ENCODE peak calls at places on chromosome 18, in four cellular contexts. V, N, O and S are unnamed samples.

GRCh38 chr18:24514439-24514838 is 54.0 kb downstream of the HRH4 start:
- DNase-seq in V (peak), N (no peak), O (peak), S (peak)

GRCh38 chr18:11849845-11850747 is 1.1 kb upstream of the CHMP1B start:
- DNase-seq in V (peak), N (no peak), O (peak), S (peak)

GRCh38 chr18:24941164-24941951 is 410.6 kb downstream of the ZNF521 start:
- DNase-seq in V (no peak), N (no peak), O (no peak), S (no peak)

GRCh38 chr18:29912351-29912750 is 1130.2 kb downstream of the DSC3 start:
- DNase-seq in V (no peak), N (no peak), O (no peak), S (no peak)

GRCh38 chr18:8498905-8499304 is 110.3 kb upstream of the RAB12 start:
- DNase-seq in V (no peak), N (no peak), O (no peak), S (no peak)

GRCh38 chr18:45050712-45051639 is 370.3 kb downstream of the SETBP1 start:
- DNase-seq in V (no peak), N (no peak), O (no peak), S (no peak)

GRCh38 chr18:75208055-75208835 is 694 bp downstream of the PTGR3 start:
- DNase-seq in V (peak), N (peak), O (peak), S (no peak)

GRCh38 chr18:42730272-42730671 is 385.2 kb downstream of the RIT2 start:
- DNase-seq in V (no peak), N (no peak), O (no peak), S (no peak)

GRCh38 chr18:36262971-36263370 is 34.5 kb upstream of the FHOD3 start:
- DNase-seq in V (no peak), N (no peak), O (no peak), S (no peak)

GRCh38 chr18:31566576-31567306 is 24.9 kb upstream of the TTR start:
- DNase-seq in V (no peak), N (no peak), O (peak), S (no peak)

GRCh38 chr18:36187138-36187825 is at the start of gene MOCOS:
- DNase-seq in V (peak), N (peak), O (peak), S (peak)

GRCh38 chr18:12252061-12252460 is 2.1 kb upstream of the CIDEA start:
- DNase-seq in V (no peak), N (no peak), O (no peak), S (no peak)

GRCh38 chr18:36828157-36828629 is 609 bp downstream of the TPGS2 start:
- DNase-seq in V (peak), N (peak), O (peak), S (peak)

GRCh38 chr18:34991561-34991960 is 49.7 kb upstream of the MAPRE2 start:
- DNase-seq in V (no peak), N (no peak), O (no peak), S (no peak)

DNA sequence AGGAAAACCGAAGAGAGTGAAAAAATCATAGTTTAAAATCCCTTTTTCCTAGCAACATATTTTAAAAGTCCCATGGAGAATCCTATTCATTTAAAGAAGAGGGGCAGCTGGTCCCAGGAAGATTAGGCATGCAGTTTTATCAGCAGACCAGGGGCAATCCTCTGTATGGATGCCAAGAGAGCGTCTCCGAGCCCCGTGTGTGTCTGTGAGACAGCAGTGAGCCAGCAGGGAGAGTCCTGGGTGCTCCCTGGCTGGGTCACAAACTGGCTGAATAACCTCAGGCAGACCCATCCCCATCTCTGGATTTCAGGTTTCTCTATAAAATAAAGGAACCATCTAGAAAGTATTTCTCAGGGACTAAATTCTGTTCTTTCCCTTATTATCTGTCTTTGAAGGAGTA is 128.2 kb upstream of the RIOK3 start:
- DNase-seq in V (no peak), N (no peak), O (no peak), S (no peak)
- TF ChIP-seq ELF4 in V (no peak), N (no peak), O (no peak), S (no peak)

GRCh38 chr18:69894467-69894866 is 53.2 kb downstream of the CD226 start:
- DNase-seq in V (no peak), N (no peak), O (no peak), S (no peak)

GRCh38 chr18:69895081-69896047 is 52.3 kb downstream of the CD226 start:
- DNase-seq in V (no peak), N (no peak), O (no peak), S (no peak)

GRCh38 chr18:69900941-69901340 is 46.7 kb downstream of the CD226 start:
- DNase-seq in V (no peak), N (no peak), O (no peak), S (no peak)

GRCh38 chr18:69897397-69898108 is 50.1 kb downstream of the CD226 start:
- DNase-seq in V (no peak), N (no peak), O (no peak), S (no peak)

DNA sequence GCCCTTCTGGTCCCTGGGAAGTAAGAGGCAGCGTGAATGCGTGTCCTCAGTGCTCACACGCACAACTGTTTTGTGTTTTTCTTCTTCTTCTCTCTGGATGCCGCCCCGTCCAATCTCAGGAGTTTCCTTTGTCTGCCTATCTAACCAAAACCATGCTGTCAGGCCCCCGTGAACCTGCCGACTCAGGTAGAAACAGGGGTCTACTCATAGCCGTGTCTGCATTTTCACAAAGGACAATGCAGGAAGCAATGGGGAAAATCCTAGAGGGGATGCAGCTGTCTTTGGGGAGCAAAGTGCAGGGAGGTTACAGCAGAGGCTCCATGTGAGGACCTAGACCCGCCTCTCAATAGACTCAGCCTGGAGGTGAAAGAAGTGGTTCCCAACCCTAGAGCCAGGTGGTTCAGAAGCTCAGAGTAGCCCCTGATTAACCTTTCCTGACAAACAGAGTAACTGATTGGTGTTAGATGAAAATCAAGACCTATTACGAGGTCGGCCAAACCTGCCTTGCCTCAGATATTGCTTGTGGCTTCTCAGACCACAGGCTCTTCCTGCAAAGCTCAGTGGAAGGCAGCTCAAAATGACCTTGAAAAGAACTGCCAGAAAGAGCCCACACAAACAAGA is 49.3 kb downstream of the CD226 start:
- DNase-seq in V (no peak), N (no peak), O (peak), S (no peak)
- TF ChIP-seq SP1 in V (no peak), N (no peak), O (no peak), S (no peak)

DNA sequence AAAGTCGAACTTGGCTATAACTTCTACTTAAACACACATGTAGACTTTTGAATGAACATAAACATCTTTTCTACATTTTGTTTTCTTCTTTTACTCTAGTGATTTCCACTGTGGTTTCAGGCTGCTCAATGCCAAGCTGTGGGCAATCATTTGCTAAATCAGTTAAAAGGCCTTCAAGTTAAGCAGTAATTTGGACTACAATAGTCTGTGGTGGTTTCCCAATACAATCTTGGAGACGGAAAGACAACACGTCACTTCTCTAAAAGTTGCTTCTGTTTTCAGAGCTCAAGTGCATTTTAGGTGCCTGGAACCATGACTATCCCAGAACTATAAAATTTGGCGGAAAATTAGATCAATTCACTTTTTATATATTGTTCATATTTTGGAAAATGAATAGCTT is 69.4 kb downstream of the TXNL1 start:
- DNase-seq in V (no peak), N (no peak), O (no peak), S (no peak)
- TF ChIP-seq ELF4 in V (no peak), N (no peak), O (no peak), S (no peak)

GRCh38 chr18:21051615-21052014 is 60.0 kb downstream of the ROCK1 start:
- DNase-seq in V (no peak), N (no peak), O (no peak), S (no peak)
- TF ChIP-seq SP1 in V (no peak), N (no peak), O (no peak), S (no peak)